ENCODE peak calls at places on chromosomes 3 and 15, in six cellular contexts. N is KBM-7; D is M059J; E is effector CD8-positive, alpha-beta T cell; Q is posterior vena cava; P is stimulated activated CD8-positive, alpha-beta memory T cell treated with anti-CD3 and anti-CD28 coated beads, Interleukin-4, amount 100 ng/mL, for 1 hour. X is an unnamed sample.

GRCh38 chr3:65992106-65992505 is 46.6 kb downstream of the MAGI1 start:
- DNase-seq in N (no peak), D (no peak), E (no peak), Q (no peak), P (no peak), X (no peak)

GRCh38 chr15:68620721-68621528 is 42.1 kb downstream of the CORO2B start:
- DNase-seq in N (no peak), D (peak), E (no peak), Q (peak), P (no peak), X (peak)

GRCh38 chr15:66139816-66140215 is 113.7 kb downstream of the MEGF11 start:
- DNase-seq in N (no peak), D (no peak), E (no peak), Q (no peak), P (no peak), X (no peak)

GRCh38 chr15:49270541-49271421 is 100.7 kb downstream of the GALK2 start:
- DNase-seq in N (no peak), D (peak), E (no peak), Q (peak), P (no peak), X (peak)

GRCh38 chr3:88987786-88988185 is 119.6 kb upstream of the EPHA3 start:
- DNase-seq in N (no peak), D (no peak), E (no peak), Q (no peak), P (no peak), X (no peak)

GRCh38 chr3:168417016-168417415 is 321.3 kb upstream of the GOLIM4 start:
- DNase-seq in N (no peak), D (no peak), E (no peak), Q (no peak), P (no peak), X (no peak)

GRCh38 chr3:39213613-39214012 is 21.2 kb upstream of the XIRP1 start:
- DNase-seq in N (no peak), D (no peak), E (no peak), Q (no peak), P (no peak), X (no peak)

GRCh38 chr3:192467230-192468186 is 259.8 kb downstream of the FGF12 start:
- DNase-seq in N (peak), D (peak), E (peak), Q (no peak), P (no peak), X (no peak)

GRCh38 chr3:65348596-65348995 is 660.8 kb upstream of the ADAMTS9 start:
- DNase-seq in N (no peak), D (peak), E (no peak), Q (no peak), P (no peak), X (no peak)

GRCh38 chr3:122689587-122689986 is 8.9 kb downstream of the PARP14 start:
- DNase-seq in N (no peak), D (peak), E (no peak), Q (no peak), P (no peak), X (no peak)

GRCh38 chr3:64080839-64081630 is 57.7 kb upstream of the PSMD6 start:
- DNase-seq in N (no peak), D (no peak), E (no peak), Q (no peak), P (no peak), X (no peak)

GRCh38 chr3:106635271-106635670 is 742.0 kb upstream of the CCDC54 start:
- DNase-seq in N (no peak), D (peak), E (no peak), Q (no peak), P (no peak), X (peak)

GRCh38 chr3:154240235-154240634 is 84.1 kb downstream of the DHX36 start:
- DNase-seq in N (no peak), D (no peak), E (no peak), Q (no peak), P (no peak), X (no peak)

GRCh38 chr3:11096266-11097135 is 57.8 kb upstream of the HRH1 start:
- DNase-seq in N (peak), D (peak), E (no peak), Q (peak), P (no peak), X (peak)

GRCh38 chr3:79726795-79727194 is 41.0 kb downstream of the ROBO1 start:
- DNase-seq in N (no peak), D (no peak), E (no peak), Q (no peak), P (no peak), X (no peak)

GRCh38 chr15:68791431-68792283 is 29.0 kb downstream of the ANP32A start:
- DNase-seq in N (peak), D (no peak), E (peak), Q (no peak), P (no peak), X (no peak)

GRCh38 chr15:75961332-75961731 is 50.9 kb downstream of the NRG4 start:
- DNase-seq in N (no peak), D (no peak), E (no peak), Q (no peak), P (no peak), X (no peak)

GRCh38 chr3:13347390-13347966 is 72.6 kb downstream of the NUP210 start:
- DNase-seq in N (no peak), D (no peak), E (no peak), Q (no peak), P (no peak), X (no peak)

GRCh38 chr15:75042730-75043508 is 19.5 kb downstream of the PPCDC start:
- DNase-seq in N (peak), D (peak), E (no peak), Q (peak), P (peak), X (peak)

GRCh38 chr3:172221550-172221949 is 182.2 kb downstream of the FNDC3B start:
- DNase-seq in N (no peak), D (peak), E (no peak), Q (no peak), P (no peak), X (no peak)

GRCh38 chr3:23810342-23811116 is 4.8 kb downstream of the UBE2E1 start:
- DNase-seq in N (peak), D (peak), E (peak), Q (peak), P (no peak), X (peak)

GRCh38 chr3:111968319-111969059 is 10.3 kb upstream of the ABHD10 start:
- DNase-seq in N (no peak), D (no peak), E (no peak), Q (no peak), P (no peak), X (no peak)

GRCh38 chr3:41907330-41908073 is 54.4 kb downstream of the ULK4 start:
- DNase-seq in N (no peak), D (peak), E (no peak), Q (no peak), P (no peak), X (no peak)

GRCh38 chr3:137612293-137612692 is 151.8 kb upstream of the SOX14 start:
- DNase-seq in N (no peak), D (no peak), E (no peak), Q (no peak), P (no peak), X (no peak)

GRCh38 chr15:72203507-72203837 is 5.9 kb upstream of the GRAMD2A start:
- DNase-seq in N (no peak), D (peak), E (no peak), Q (no peak), P (no peak), X (peak)

GRCh38 chr3:157375342-157375986 is 61.2 kb upstream of the PTX3 start:
- DNase-seq in N (no peak), D (no peak), E (no peak), Q (no peak), P (no peak), X (no peak)

GRCh38 chr15:75089781-75090734 is 66.7 kb downstream of the PPCDC start:
- DNase-seq in N (peak), D (peak), E (no peak), Q (no peak), P (no peak), X (no peak)

GRCh38 chr3:69203631-69204314 is 81.4 kb upstream of the LMOD3 start:
- DNase-seq in N (no peak), D (no peak), E (no peak), Q (no peak), P (no peak), X (no peak)

GRCh38 chr3:188712257-188712924 is 459.4 kb upstream of the TPRG1 start:
- DNase-seq in N (peak), D (peak), E (no peak), Q (no peak), P (no peak), X (peak)

GRCh38 chr15:67678948-67679347 is 136.4 kb downstream of the MAP2K5 start:
- DNase-seq in N (no peak), D (no peak), E (no peak), Q (no peak), P (no peak), X (no peak)

GRCh38 chr3:72144773-72145505 is 360.0 kb upstream of the PROK2 start:
- DNase-seq in N (peak), D (no peak), E (no peak), Q (no peak), P (no peak), X (no peak)

GRCh38 chr15:78921517-78921916 is 23.3 kb downstream of the CTSH start:
- DNase-seq in N (no peak), D (no peak), E (no peak), Q (no peak), P (no peak), X (no peak)

GRCh38 chr3:124862006-124862405 is 25.2 kb downstream of the ITGB5 start:
- DNase-seq in N (no peak), D (no peak), E (no peak), Q (no peak), P (no peak), X (no peak)

GRCh38 chr15:95812491-95812890 is 518.0 kb upstream of the NR2F2 start:
- DNase-seq in N (no peak), D (peak), E (no peak), Q (no peak), P (no peak), X (no peak)